ENCODE peak calls at places on chromosomes 6 and 20, in five cellular contexts. D is foreskin keratinocyte; I is HT1080; N is mesenchymal stem cell; J is stimulated activated CD4-positive, alpha-beta T cell treated with anti-CD3 and anti-CD28 coated beads, Interleukin-2, amount 100 ng/mL, for 48 hours. B is an unnamed sample.

GRCh38 chr6:145544514-145544913 is 190.8 kb downstream of the EPM2A start:
- DNase-seq in D (peak; percentile 63), N (no peak), I (peak; percentile 57), J (no peak), B (peak; percentile 28)

GRCh38 chr6:139285590-139285989 is 6.2 kb downstream of the TXLNB start:
- DNase-seq in J (no peak), D (no peak), I (no peak), N (no peak), B (no peak)

GRCh38 chr20:25126630-25127029 is 44.7 kb upstream of the VSX1 start:
- DNase-seq in J (no peak), D (no peak), I (no peak), N (no peak), B (peak; percentile 59)

GRCh38 chr20:38109025-38109541 is 56.0 kb downstream of the TGM2 start:
- DNase-seq in J (no peak), I (no peak), N (peak; percentile 93), D (no peak), B (no peak)

GRCh38 chr6:67935976-67936477 is 699.1 kb upstream of the ADGRB3 start:
- DNase-seq in D (no peak), N (no peak), J (no peak), I (no peak), B (no peak)

GRCh38 chr20:50713677-50714101 is 17.7 kb upstream of the PARD6B start:
- DNase-seq in J (no peak), D (no peak), I (peak; percentile 32), N (no peak), B (peak; percentile 39)

GRCh38 chr6:37452522-37452921 is 19.5 kb downstream of the CMTR1 start:
- DNase-seq in I (no peak), N (no peak), D (no peak), J (no peak), B (no peak)

GRCh38 chr20:38725959-38726848 is 1.9 kb downstream of the SLC32A1 start:
- DNase-seq in I (peak; percentile 29), N (peak; percentile 33), D (no peak), J (peak; percentile 46), B (no peak)

GRCh38 chr20:6579824-6580223 is 187.7 kb upstream of the BMP2 start:
- DNase-seq in N (no peak), D (no peak), I (no peak), J (no peak), B (no peak)

GRCh38 chr20:41180599-41181333 is 43.4 kb downstream of the PLCG1 start:
- DNase-seq in J (no peak), N (no peak), I (no peak), D (no peak), B (no peak)

GRCh38 chr6:168162366-168162765 is 83.4 kb upstream of the FRMD1 start:
- DNase-seq in J (no peak), D (no peak), N (no peak), I (no peak), B (no peak)

GRCh38 chr6:139028658-139029469 is at the start of gene ABRACL:
- DNase-seq in I (peak; percentile 71), J (peak; percentile 70), D (no peak), N (peak; percentile 82), B (peak; percentile 92)

GRCh38 chr6:139230421-139230840 is 61.4 kb downstream of the TXLNB start:
- DNase-seq in J (no peak), N (peak; percentile 66), I (peak; percentile 28), D (no peak), B (peak; percentile 2)

GRCh38 chr6:157037165-157037564 is 260.0 kb downstream of the ARID1B start:
- DNase-seq in N (no peak), J (no peak), D (peak; percentile 68), I (no peak), B (peak; percentile 70)

GRCh38 chr6:9461161-9461560 is 953.7 kb downstream of the TFAP2A start:
- DNase-seq in N (no peak), J (no peak), D (no peak), I (no peak), B (no peak)

GRCh38 chr20:61299613-61300012 is 47.6 kb downstream of the CDH4 start:
- DNase-seq in N (no peak), D (no peak), J (no peak), I (no peak), B (no peak)

GRCh38 chr20:57860576-57860975 is 150.8 kb upstream of the PMEPA1 start:
- DNase-seq in I (no peak), J (no peak), D (no peak), N (no peak), B (no peak)

GRCh38 chr6:99579781-99580180 is 11.3 kb upstream of the CCNC start:
- DNase-seq in N (no peak), D (no peak), I (no peak), J (no peak), B (no peak)

GRCh38 chr6:101502818-101503217 is 109.3 kb downstream of the GRIK2 start:
- DNase-seq in N (no peak), J (no peak), I (no peak), D (no peak), B (no peak)

GRCh38 chr20:32536861-32537656 is 48.1 kb downstream of the NOL4L start:
- DNase-seq in D (no peak), N (no peak), J (no peak), I (no peak), B (no peak)

GRCh38 chr20:38300433-38300832 is 3.5 kb upstream of the BPI start:
- DNase-seq in N (no peak), I (no peak), D (no peak), J (no peak), B (no peak)

GRCh38 chr6:88997365-88997764 is 33.9 kb upstream of the RNGTT start:
- DNase-seq in D (no peak), J (no peak), I (no peak), N (no peak), B (no peak)

GRCh38 chr6:122061855-122062254 is 337.6 kb upstream of the HSF2 start:
- DNase-seq in D (no peak), J (no peak), N (no peak), I (no peak), B (no peak)

GRCh38 chr20:63003546-63003945 is 3.2 kb downstream of the BHLHE23 start:
- DNase-seq in D (no peak), J (no peak), N (no peak), I (no peak), B (no peak)

GRCh38 chr6:157539421-157539822 is 158.4 kb downstream of the ZDHHC14 start:
- DNase-seq in J (no peak), I (no peak), N (no peak), D (no peak), B (no peak)

GRCh38 chr6:27358786-27359185 is 29.8 kb upstream of the ZNF391 start:
- DNase-seq in J (no peak), N (no peak), D (peak; percentile 11), I (no peak), B (no peak)

GRCh38 chr20:47090835-47091234 is 196.2 kb downstream of the EYA2 start:
- DNase-seq in D (no peak), J (no peak), N (no peak), I (no peak), B (no peak)

GRCh38 chr6:16635810-16636602 is 125.3 kb downstream of the ATXN1 start:
- DNase-seq in N (peak; percentile 83), D (peak; percentile 39), J (no peak), I (peak; percentile 94), B (peak; percentile 99)

GRCh38 chr6:15442467-15442866 is 196.6 kb downstream of the JARID2 start:
- DNase-seq in J (no peak), N (no peak), D (no peak), I (no peak), B (no peak)